ENCODE peak calls at places on chromosomes 3 and 15, in eight cellular contexts. G is left ventricle myocardium inferior, A is NCI-H2107, V is T follicular helper cell, B is stomach, S is cardiac fibroblast, E is T-cell, U is NCI-H345. Y is an unnamed sample.

GRCh38 chr15:51227967-51228783 is 110.2 kb downstream of the CYP19A1 start:
- DNase-seq in B (no peak), S (peak), U (no peak), V (no peak), A (no peak), E (no peak), G (no peak), Y (no peak)

GRCh38 chr3:150439657-150440056 is 31.6 kb downstream of the TSC22D2 start:
- DNase-seq in S (no peak), A (no peak), G (no peak), U (no peak), E (no peak), V (no peak), B (no peak), Y (no peak)

GRCh38 chr3:62827550-62827949 is 47.7 kb downstream of the CADPS start:
- DNase-seq in V (no peak), A (no peak), E (no peak), B (no peak), G (no peak), U (no peak), S (no peak), Y (no peak)

GRCh38 chr15:33700695-33701303 is 267.5 kb upstream of the CHRM5 start:
- DNase-seq in V (peak), E (peak), S (peak), A (no peak), G (peak), B (peak), U (peak), Y (peak)

GRCh38 chr15:22786868-22787698 is 639 bp downstream of the NIPA1 start:
- DNase-seq in S (peak), U (peak), E (no peak), B (peak), V (no peak), G (no peak), A (no peak), Y (peak)

GRCh38 chr3:45687828-45688193 is 1.4 kb upstream of the SACM1L start:
- DNase-seq in B (no peak), S (no peak), G (no peak), U (no peak), V (no peak), E (no peak), A (no peak), Y (no peak)

GRCh38 chr3:177498037-177498857 is 301.0 kb upstream of the TBL1XR1 start:
- DNase-seq in V (no peak), S (peak), E (no peak), U (no peak), A (no peak), B (peak), G (no peak), Y (peak)

GRCh38 chr3:132135628-132136333 is 101.0 kb upstream of the CPNE4 start:
- DNase-seq in B (no peak), V (no peak), U (no peak), E (no peak), S (peak), A (no peak), G (no peak), Y (no peak)

GRCh38 chr3:32374788-32375595 is 16.7 kb upstream of the CMTM7 start:
- DNase-seq in V (peak), A (peak), S (peak), B (peak), U (peak), G (no peak), E (peak), Y (peak)

Y was measured in COR-L47.